ENCODE peak calls at places on chromosomes 12 and 14, in four cellular contexts. One of them, this sample, is unnamed.

GRCh38 chr12:26090853-26091510 is 33.9 kb downstream of the BHLHE41 start:
- DNase-seq in NCI-H1092: no peak
- DNase-seq in stimulated activated CD8-positive, alpha-beta memory T cell treated with anti-CD3 and anti-CD28 coated beads, Interleukin-4, amount 100 ng/mL, for 4 hours: no peak
- DNase-seq in sigmoid colon: no peak
- DNase-seq in this sample: no peak

GRCh38 chr12:50505945-50506344 is 1.2 kb downstream of the DIP2B start:
- DNase-seq in NCI-H1092: no peak
- DNase-seq in stimulated activated CD8-positive, alpha-beta memory T cell treated with anti-CD3 and anti-CD28 coated beads, Interleukin-4, amount 100 ng/mL, for 4 hours: no peak
- DNase-seq in sigmoid colon: no peak
- DNase-seq in this sample: no peak

GRCh38 chr12:124665516-124665915 is 98.1 kb upstream of the NCOR2 start:
- DNase-seq in sigmoid colon: no peak
- DNase-seq in stimulated activated CD8-positive, alpha-beta memory T cell treated with anti-CD3 and anti-CD28 coated beads, Interleukin-4, amount 100 ng/mL, for 4 hours: no peak
- DNase-seq in NCI-H1092: no peak
- DNase-seq in this sample: no peak

GRCh38 chr12:38120438-38120837 is 196.1 kb upstream of the ALG10B start:
- DNase-seq in stimulated activated CD8-positive, alpha-beta memory T cell treated with anti-CD3 and anti-CD28 coated beads, Interleukin-4, amount 100 ng/mL, for 4 hours: no peak
- DNase-seq in NCI-H1092: no peak
- DNase-seq in sigmoid colon: no peak
- DNase-seq in this sample: no peak

GRCh38 chr14:106564058-106564643 is 1037.8 kb downstream of the TMEM121 start:
- DNase-seq in NCI-H1092: no peak
- DNase-seq in stimulated activated CD8-positive, alpha-beta memory T cell treated with anti-CD3 and anti-CD28 coated beads, Interleukin-4, amount 100 ng/mL, for 4 hours: peak; percentile 6
- DNase-seq in sigmoid colon: no peak
- DNase-seq in this sample: no peak

GRCh38 chr14:28321475-28322244 is 444.9 kb upstream of the FOXG1 start:
- DNase-seq in NCI-H1092: no peak
- DNase-seq in stimulated activated CD8-positive, alpha-beta memory T cell treated with anti-CD3 and anti-CD28 coated beads, Interleukin-4, amount 100 ng/mL, for 4 hours: no peak
- DNase-seq in sigmoid colon: no peak
- DNase-seq in this sample: no peak

GRCh38 chr14:52844262-52845060 is 53.1 kb upstream of the GNPNAT1 start:
- DNase-seq in NCI-H1092: no peak
- DNase-seq in sigmoid colon: no peak
- DNase-seq in stimulated activated CD8-positive, alpha-beta memory T cell treated with anti-CD3 and anti-CD28 coated beads, Interleukin-4, amount 100 ng/mL, for 4 hours: no peak
- DNase-seq in this sample: no peak

GRCh38 chr14:104294628-104294982 is 156.2 kb downstream of the KIF26A start:
- DNase-seq in NCI-H1092: no peak
- DNase-seq in sigmoid colon: no peak
- DNase-seq in stimulated activated CD8-positive, alpha-beta memory T cell treated with anti-CD3 and anti-CD28 coated beads, Interleukin-4, amount 100 ng/mL, for 4 hours: no peak
- DNase-seq in this sample: peak; percentile 6

GRCh38 chr14:74400919-74401503 is 25.0 kb downstream of the SYNDIG1L start:
- DNase-seq in sigmoid colon: no peak
- DNase-seq in stimulated activated CD8-positive, alpha-beta memory T cell treated with anti-CD3 and anti-CD28 coated beads, Interleukin-4, amount 100 ng/mL, for 4 hours: no peak
- DNase-seq in NCI-H1092: no peak
- DNase-seq in this sample: no peak

GRCh38 chr12:30243426-30243825 is 452.2 kb downstream of the IPO8 start:
- DNase-seq in sigmoid colon: no peak
- DNase-seq in NCI-H1092: no peak
- DNase-seq in stimulated activated CD8-positive, alpha-beta memory T cell treated with anti-CD3 and anti-CD28 coated beads, Interleukin-4, amount 100 ng/mL, for 4 hours: no peak
- DNase-seq in this sample: no peak

This sample was measured in DMS153.